ENCODE peak calls at places on chromosome 15, in ten cellular contexts. One of them, this sample, is unnamed.
A peak's percentile ranks its signal among the peaks of the same experiment; 100 is the strongest.

GRCh38 chr15:60235951-60236710 is 161.7 kb downstream of the ANXA2 start:
- DNase-seq in HCT116: no peak
- DNase-seq in suprapubic skin: no peak
- DNase-seq in HepG2: no peak
- DNase-seq in ovary: no peak
- DNase-seq in body of pancreas: no peak
- DNase-seq in spleen: no peak
- DNase-seq in uterus: no peak
- DNase-seq in right lobe of liver: no peak
- DNase-seq in A549: no peak
- DNase-seq in this sample: no peak

GRCh38 chr15:83516935-83517334 is 69.8 kb downstream of the SH3GL3 start:
- DNase-seq in A549: no peak
- DNase-seq in body of pancreas: no peak
- DNase-seq in spleen: no peak
- DNase-seq in HepG2: no peak
- DNase-seq in right lobe of liver: no peak
- DNase-seq in ovary: no peak
- DNase-seq in uterus: no peak
- DNase-seq in HCT116: no peak
- DNase-seq in suprapubic skin: no peak
- DNase-seq in this sample: no peak

GRCh38 chr15:57356636-57357035 is 19.7 kb upstream of the CGNL1 start:
- DNase-seq in body of pancreas: no peak
- DNase-seq in suprapubic skin: no peak
- DNase-seq in right lobe of liver: no peak
- DNase-seq in A549: no peak
- DNase-seq in ovary: no peak
- DNase-seq in HepG2: peak; percentile 38
- DNase-seq in uterus: no peak
- DNase-seq in spleen: no peak
- DNase-seq in HCT116: no peak
- DNase-seq in this sample: no peak

GRCh38 chr15:67126551-67127333 is 61.3 kb downstream of the SMAD3 start:
- DNase-seq in HCT116: no peak
- DNase-seq in ovary: no peak
- DNase-seq in spleen: peak; percentile 42
- DNase-seq in body of pancreas: peak; percentile 58
- DNase-seq in A549: no peak
- DNase-seq in right lobe of liver: peak; percentile 58
- DNase-seq in suprapubic skin: no peak
- DNase-seq in HepG2: peak; percentile 72
- DNase-seq in uterus: no peak
- DNase-seq in this sample: no peak

GRCh38 chr15:69225355-69226027 is 65.1 kb downstream of the GLCE start:
- DNase-seq in body of pancreas: no peak
- DNase-seq in suprapubic skin: no peak
- DNase-seq in HepG2: peak; percentile 49
- DNase-seq in A549: peak; percentile 55
- DNase-seq in uterus: no peak
- DNase-seq in ovary: no peak
- DNase-seq in HCT116: peak; percentile 26
- DNase-seq in spleen: no peak
- DNase-seq in right lobe of liver: no peak
- DNase-seq in this sample: no peak

GRCh38 chr15:67827561-67828378 is 2.5 kb downstream of the SKOR1 start:
- DNase-seq in spleen: peak; percentile 59
- DNase-seq in HepG2: no peak
- DNase-seq in ovary: no peak
- DNase-seq in A549: no peak
- DNase-seq in body of pancreas: no peak
- DNase-seq in HCT116: no peak
- DNase-seq in suprapubic skin: no peak
- DNase-seq in right lobe of liver: no peak
- DNase-seq in uterus: no peak
- DNase-seq in this sample: no peak

GRCh38 chr15:31279221-31280036 is 47.2 kb upstream of the KLF13 start:
- DNase-seq in right lobe of liver: peak; percentile 69
- DNase-seq in suprapubic skin: peak; percentile 59
- DNase-seq in body of pancreas: peak; percentile 48
- DNase-seq in ovary: peak; percentile 11
- DNase-seq in HepG2: no peak
- DNase-seq in spleen: peak; percentile 48
- DNase-seq in HCT116: no peak
- DNase-seq in uterus: no peak
- DNase-seq in A549: no peak
- DNase-seq in this sample: peak; percentile 36

GRCh38 chr15:34855893-34856292 is 60.5 kb upstream of the ACTC1 start:
- DNase-seq in spleen: no peak
- DNase-seq in ovary: no peak
- DNase-seq in body of pancreas: no peak
- DNase-seq in suprapubic skin: no peak
- DNase-seq in HepG2: no peak
- DNase-seq in A549: no peak
- DNase-seq in right lobe of liver: peak; percentile 25
- DNase-seq in HCT116: no peak
- DNase-seq in uterus: no peak
- DNase-seq in this sample: no peak

GRCh38 chr15:96054029-96054428 is 276.5 kb upstream of the NR2F2 start:
- DNase-seq in uterus: no peak
- DNase-seq in A549: no peak
- DNase-seq in HepG2: no peak
- DNase-seq in spleen: no peak
- DNase-seq in body of pancreas: no peak
- DNase-seq in HCT116: no peak
- DNase-seq in ovary: no peak
- DNase-seq in right lobe of liver: no peak
- DNase-seq in suprapubic skin: no peak
- DNase-seq in this sample: no peak
- H3K27ac ChIP-seq in uterus: peak overlapping the region; percentile 62
- H3K27ac ChIP-seq in A549: no peak overlapping the region
- H3K27ac ChIP-seq in HepG2: no peak overlapping the region
- H3K27ac ChIP-seq in spleen: no peak overlapping the region
- H3K27ac ChIP-seq in body of pancreas: no peak overlapping the region
- H3K27ac ChIP-seq in HCT116: no peak overlapping the region
- H3K27ac ChIP-seq in ovary: no peak overlapping the region
- H3K27ac ChIP-seq in right lobe of liver: peak overlapping the region; percentile 19
- H3K27ac ChIP-seq in suprapubic skin: no peak overlapping the region
- H3K27ac ChIP-seq in this sample: peak overlapping the region; percentile 18

GRCh38 chr15:63501256-63502089 is 2.9 kb upstream of the USP3 start:
- DNase-seq in suprapubic skin: peak; percentile 93
- DNase-seq in HCT116: no peak
- DNase-seq in spleen: peak; percentile 90
- DNase-seq in ovary: peak; percentile 89
- DNase-seq in uterus: peak; percentile 92
- DNase-seq in A549: peak; percentile 91
- DNase-seq in HepG2: peak; percentile 38
- DNase-seq in body of pancreas: peak; percentile 86
- DNase-seq in right lobe of liver: peak; percentile 88
- DNase-seq in this sample: peak; percentile 74

GRCh38 chr15:63504247-63504978 is at the start of gene USP3:
- DNase-seq in uterus: peak; percentile 92
- DNase-seq in body of pancreas: peak; percentile 95
- DNase-seq in A549: peak; percentile 97
- DNase-seq in spleen: peak; percentile 99
- DNase-seq in suprapubic skin: peak; percentile 96
- DNase-seq in ovary: peak; percentile 96
- DNase-seq in HCT116: peak; percentile 89
- DNase-seq in HepG2: peak; percentile 86
- DNase-seq in right lobe of liver: peak; percentile 95
- DNase-seq in this sample: peak; percentile 93

GRCh38 chr15:63502137-63502801 is 2.1 kb upstream of the USP3 start:
- DNase-seq in suprapubic skin: no peak
- DNase-seq in A549: peak; percentile 79
- DNase-seq in ovary: no peak
- DNase-seq in spleen: no peak
- DNase-seq in HCT116: no peak
- DNase-seq in HepG2: peak; percentile 31
- DNase-seq in uterus: peak; percentile 35
- DNase-seq in right lobe of liver: no peak
- DNase-seq in body of pancreas: peak; percentile 44
- DNase-seq in this sample: peak; percentile 80

GRCh38 chr15:63503739-63504246 is 600 bp upstream of the USP3 start:
- DNase-seq in HCT116: peak; percentile 75
- DNase-seq in HepG2: peak; percentile 71
- DNase-seq in right lobe of liver: peak; percentile 85
- DNase-seq in A549: peak; percentile 93
- DNase-seq in ovary: peak; percentile 78
- DNase-seq in uterus: peak; percentile 81
- DNase-seq in body of pancreas: peak; percentile 87
- DNase-seq in spleen: peak; percentile 94
- DNase-seq in suprapubic skin: no peak
- DNase-seq in this sample: peak; percentile 34

DNA sequence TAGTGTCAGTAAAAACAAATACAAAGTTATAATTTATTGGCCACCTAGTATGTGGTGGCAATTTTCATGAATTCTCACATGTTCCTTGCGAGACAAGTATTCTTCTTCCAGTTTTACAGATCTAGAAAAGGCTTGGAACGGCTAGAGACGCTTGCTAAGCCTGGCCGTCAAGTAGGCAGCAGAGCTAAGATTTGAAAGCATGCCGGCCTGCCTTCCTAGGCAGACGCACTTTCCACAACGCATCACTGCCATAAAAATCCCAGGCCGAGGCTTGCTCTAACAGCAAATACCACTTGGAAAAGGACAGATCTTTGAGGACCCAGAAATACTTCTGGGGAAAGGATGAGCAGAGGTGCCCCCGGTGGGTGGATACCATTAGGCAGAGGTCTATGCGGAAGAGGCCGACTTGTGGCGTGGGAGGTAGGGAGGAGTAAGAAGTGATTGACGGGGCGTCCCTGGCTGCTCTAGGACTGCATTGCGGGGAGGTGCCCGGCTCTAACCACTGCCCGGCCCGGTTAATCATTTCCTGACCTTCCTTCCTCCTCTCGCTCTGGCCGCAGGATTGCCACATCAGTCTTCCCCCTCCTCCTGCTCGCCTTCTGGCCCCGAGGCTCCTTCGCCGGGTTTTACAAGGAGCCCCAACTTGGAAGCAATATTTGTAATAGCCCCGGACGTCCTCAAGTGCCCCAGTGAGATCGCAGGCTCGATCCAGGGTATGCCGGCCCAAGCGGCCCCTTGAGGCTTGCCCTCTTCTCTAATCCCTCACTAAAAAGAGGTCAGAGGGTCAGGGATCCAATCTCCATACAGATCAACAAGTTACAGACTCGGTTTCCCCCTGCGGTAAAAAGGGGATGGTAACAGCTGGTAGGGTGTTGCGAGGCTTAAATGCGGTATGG is 1.3 kb upstream of the USP3 start:
- DNase-seq in uterus: peak; percentile 90
- DNase-seq in body of pancreas: peak; percentile 99
- DNase-seq in HCT116: peak; percentile 83
- DNase-seq in ovary: peak; percentile 84
- DNase-seq in HepG2: peak; percentile 84
- DNase-seq in spleen: peak; percentile 97
- DNase-seq in suprapubic skin: peak; percentile 96
- DNase-seq in A549: peak; percentile 99
- DNase-seq in right lobe of liver: peak; percentile 94
- DNase-seq in this sample: peak; percentile 65
- TF ChIP-seq POLR2A in uterus: peak; percentile 42
- TF ChIP-seq POLR2A in body of pancreas: peak; percentile 93
- TF ChIP-seq POLR2A in HCT116: peak; percentile 39
- TF ChIP-seq POLR2A in ovary: peak; percentile 59
- TF ChIP-seq POLR2A in HepG2: peak; percentile 61
- TF ChIP-seq POLR2A in spleen: no peak
- TF ChIP-seq POLR2A in suprapubic skin: no peak
- TF ChIP-seq POLR2A in A549: peak; percentile 39
- TF ChIP-seq POLR2A in right lobe of liver: no peak
- TF ChIP-seq POLR2A in this sample: no peak

DNA sequence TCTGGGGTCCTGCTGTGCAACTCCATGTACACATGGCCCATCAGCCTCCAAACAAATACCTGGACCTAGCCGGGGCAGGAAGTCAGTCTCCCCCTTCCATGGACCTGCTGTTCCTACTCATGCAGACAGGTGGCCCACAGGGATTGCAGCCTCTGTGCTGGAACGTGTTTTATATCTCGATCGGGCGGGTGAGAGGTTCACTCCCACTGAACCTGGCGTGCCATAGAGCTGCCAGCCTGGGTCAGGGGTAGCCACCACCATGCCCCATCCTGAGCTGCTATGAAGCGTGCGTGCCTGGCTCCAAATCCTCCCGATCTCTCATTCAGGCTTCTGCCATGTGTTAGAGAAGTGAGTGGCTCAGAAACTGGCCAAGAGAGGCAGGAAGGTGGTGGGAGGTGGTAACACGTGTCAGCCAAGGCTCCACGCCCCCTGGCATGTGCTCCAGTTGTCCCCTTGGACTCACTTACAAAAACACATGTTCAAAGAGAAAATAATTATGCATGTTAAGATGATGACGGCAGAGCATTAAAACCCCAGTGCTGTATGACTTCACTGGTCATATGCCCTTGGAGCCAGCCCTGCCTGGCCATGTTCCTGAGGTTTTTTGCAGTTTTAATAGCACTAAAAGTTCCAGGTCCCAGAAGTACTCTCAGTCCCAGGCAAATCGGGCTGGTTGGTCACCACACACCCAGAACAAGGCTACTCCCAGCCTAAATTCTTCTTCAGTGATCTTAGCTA is 30.6 kb downstream of the CTSH start:
- DNase-seq in spleen: no peak
- DNase-seq in HCT116: no peak
- DNase-seq in A549: peak; percentile 43
- DNase-seq in uterus: peak; percentile 74
- DNase-seq in HepG2: peak; percentile 14
- DNase-seq in right lobe of liver: no peak
- DNase-seq in ovary: peak; percentile 85
- DNase-seq in body of pancreas: peak; percentile 39
- DNase-seq in suprapubic skin: peak; percentile 88
- DNase-seq in this sample: peak; percentile 57
- H3K4me1 ChIP-seq in spleen: peaks cover 17% of the 10 kb centered on the region
- H3K4me1 ChIP-seq in HCT116: no peaks in the 10 kb centered on the region
- H3K4me1 ChIP-seq in A549: peaks cover 13% of the 10 kb centered on the region
- H3K4me1 ChIP-seq in uterus: peaks cover 13% of the 10 kb centered on the region
- H3K4me1 ChIP-seq in HepG2: peaks cover 53% of the 10 kb centered on the region
- H3K4me1 ChIP-seq in right lobe of liver: no peaks in the 10 kb centered on the region
- H3K4me1 ChIP-seq in ovary: peaks cover 4% of the 10 kb centered on the region
- H3K4me1 ChIP-seq in body of pancreas: peaks cover 18% of the 10 kb centered on the region
- H3K4me1 ChIP-seq in suprapubic skin: peaks cover 48% of the 10 kb centered on the region
- H3K4me1 ChIP-seq in this sample: peaks cover 2% of the 10 kb centered on the region

DNA sequence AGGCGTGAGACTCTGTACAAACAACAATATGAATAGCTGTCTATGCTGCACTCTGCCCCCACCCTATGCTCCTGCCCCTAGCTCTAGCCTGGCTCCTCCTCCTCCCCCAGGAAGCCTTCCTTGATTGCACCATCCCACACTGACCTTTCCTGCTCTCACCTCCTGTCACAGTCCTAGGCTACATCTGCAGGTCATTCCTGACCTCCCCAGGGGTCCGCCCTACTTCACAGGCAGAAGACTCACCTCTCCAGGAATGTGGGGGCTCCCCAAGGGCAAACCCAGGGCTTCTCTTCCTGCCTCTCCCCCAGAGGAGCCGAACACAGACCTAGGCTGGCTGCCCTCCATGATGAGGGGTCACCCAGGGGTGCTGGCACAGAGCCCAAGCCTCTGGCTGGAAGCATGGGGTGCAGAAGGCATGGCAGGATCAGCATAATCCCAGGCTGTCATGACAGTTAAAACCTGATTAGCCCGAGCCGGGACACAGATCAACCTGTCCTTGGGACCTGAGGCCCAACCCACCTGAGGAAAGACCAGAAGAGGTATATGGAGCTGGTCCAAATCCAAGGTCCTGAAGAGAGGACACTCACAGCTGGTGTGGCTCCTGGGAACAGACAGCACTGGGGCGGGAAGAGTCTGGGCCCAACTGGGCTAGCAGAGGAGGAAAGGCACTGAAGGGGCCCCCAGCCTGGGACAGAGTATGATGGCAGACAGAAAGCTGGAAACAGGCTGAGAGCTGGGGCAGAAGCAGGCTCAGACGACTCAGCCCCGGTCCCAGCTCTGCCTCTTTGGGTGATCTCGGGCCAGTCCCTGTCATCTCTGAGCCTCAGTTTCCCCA is 5.9 kb downstream of the SEMA7A start:
- DNase-seq in uterus: no peak
- DNase-seq in HCT116: no peak
- DNase-seq in right lobe of liver: no peak
- DNase-seq in HepG2: peak; percentile 58
- DNase-seq in body of pancreas: no peak
- DNase-seq in spleen: no peak
- DNase-seq in ovary: no peak
- DNase-seq in A549: no peak
- DNase-seq in suprapubic skin: no peak
- DNase-seq in this sample: no peak
- H3K27ac ChIP-seq in uterus: no peak overlapping the region
- H3K27ac ChIP-seq in HCT116: peak overlapping the region; percentile 24
- H3K27ac ChIP-seq in right lobe of liver: no peak overlapping the region
- H3K27ac ChIP-seq in HepG2: peak overlapping the region; percentile 33
- H3K27ac ChIP-seq in body of pancreas: no peak overlapping the region
- H3K27ac ChIP-seq in spleen: peak overlapping the region; percentile 68
- H3K27ac ChIP-seq in ovary: no peak overlapping the region
- H3K27ac ChIP-seq in A549: no peak overlapping the region
- H3K27ac ChIP-seq in suprapubic skin: no peak overlapping the region
- H3K27ac ChIP-seq in this sample: no peak overlapping the region